ENCODE peak calls at places on chromosomes 6 and 20, in seven cellular contexts. One of them, this sample, is unnamed.

GRCh38 chr6:166343157-166343502 is 785 bp upstream of the SFT2D1 start:
- DNase-seq in SK-N-SH: no peak
- DNase-seq in HepG2: peak
- DNase-seq in GM12878: peak
- DNase-seq in K562: no peak
- DNase-seq in H1: no peak
- DNase-seq in GM12891: no peak
- DNase-seq in this sample: no peak

GRCh38 chr6:28118217-28118616 is 6.2 kb upstream of the ZSCAN16 start:
- DNase-seq in H1: no peak
- DNase-seq in K562: no peak
- DNase-seq in SK-N-SH: no peak
- DNase-seq in GM12891: no peak
- DNase-seq in GM12878: no peak
- DNase-seq in HepG2: no peak
- DNase-seq in this sample: no peak

GRCh38 chr20:35766843-35767242 is 5.0 kb upstream of the PHF20 start:
- DNase-seq in GM12878: no peak
- DNase-seq in H1: no peak
- DNase-seq in SK-N-SH: no peak
- DNase-seq in GM12891: no peak
- DNase-seq in HepG2: no peak
- DNase-seq in K562: no peak
- DNase-seq in this sample: no peak

GRCh38 chr6:170124836-170125235 is 166.0 kb downstream of the DLL1 start:
- DNase-seq in K562: no peak
- DNase-seq in GM12878: no peak
- DNase-seq in GM12891: no peak
- DNase-seq in SK-N-SH: no peak
- DNase-seq in HepG2: no peak
- DNase-seq in H1: peak
- DNase-seq in this sample: no peak

GRCh38 chr20:35583636-35584560 is 31.7 kb upstream of the SPAG4 start:
- DNase-seq in H1: no peak
- DNase-seq in HepG2: no peak
- DNase-seq in GM12891: no peak
- DNase-seq in SK-N-SH: no peak
- DNase-seq in K562: no peak
- DNase-seq in GM12878: no peak
- DNase-seq in this sample: no peak

GRCh38 chr20:48657426-48658197 is 170.2 kb downstream of the PREX1 start:
- DNase-seq in GM12891: peak
- DNase-seq in H1: peak
- DNase-seq in K562: peak
- DNase-seq in SK-N-SH: peak
- DNase-seq in HepG2: peak
- DNase-seq in GM12878: peak
- DNase-seq in this sample: peak

GRCh38 chr6:27205375-27206278 is 41.9 kb upstream of the PRSS16 start:
- DNase-seq in HepG2: no peak
- DNase-seq in SK-N-SH: peak
- DNase-seq in K562: peak
- DNase-seq in GM12878: no peak
- DNase-seq in H1: no peak
- DNase-seq in GM12891: no peak
- DNase-seq in this sample: no peak

GRCh38 chr6:164417537-164417936 is 891.9 kb downstream of the C6orf118 start:
- DNase-seq in GM12878: no peak
- DNase-seq in GM12891: no peak
- DNase-seq in SK-N-SH: no peak
- DNase-seq in H1: no peak
- DNase-seq in HepG2: no peak
- DNase-seq in K562: no peak
- DNase-seq in this sample: no peak

GRCh38 chr6:134948142-134948541 is 1.8 kb downstream of the ALDH8A1 start:
- DNase-seq in GM12878: no peak
- DNase-seq in GM12891: no peak
- DNase-seq in SK-N-SH: no peak
- DNase-seq in H1: no peak
- DNase-seq in K562: no peak
- DNase-seq in HepG2: no peak
- DNase-seq in this sample: no peak

GRCh38 chr20:5181955-5182354 is 55.1 kb downstream of the CDS2 start:
- DNase-seq in SK-N-SH: no peak
- DNase-seq in GM12878: no peak
- DNase-seq in K562: no peak
- DNase-seq in GM12891: no peak
- DNase-seq in H1: no peak
- DNase-seq in HepG2: no peak
- DNase-seq in this sample: no peak

GRCh38 chr6:7088076-7088742 is 19.6 kb upstream of the RREB1 start:
- DNase-seq in SK-N-SH: no peak
- DNase-seq in K562: no peak
- DNase-seq in HepG2: no peak
- DNase-seq in H1: no peak
- DNase-seq in GM12878: no peak
- DNase-seq in GM12891: no peak
- DNase-seq in this sample: no peak

GRCh38 chr20:52047811-52048302 is 143.7 kb downstream of the ZFP64 start:
- DNase-seq in GM12891: no peak
- DNase-seq in HepG2: no peak
- DNase-seq in GM12878: no peak
- DNase-seq in K562: no peak
- DNase-seq in SK-N-SH: no peak
- DNase-seq in H1: peak
- DNase-seq in this sample: no peak

GRCh38 chr6:137494281-137494966 is at the start of gene OLIG3:
- DNase-seq in K562: no peak
- DNase-seq in H1: peak
- DNase-seq in HepG2: no peak
- DNase-seq in GM12878: no peak
- DNase-seq in SK-N-SH: no peak
- DNase-seq in GM12891: peak
- DNase-seq in this sample: no peak

GRCh38 chr20:45872626-45873025 is 8.4 kb upstream of the ZSWIM1 start:
- DNase-seq in SK-N-SH: no peak
- DNase-seq in GM12878: no peak
- DNase-seq in GM12891: no peak
- DNase-seq in HepG2: peak
- DNase-seq in K562: no peak
- DNase-seq in H1: no peak
- DNase-seq in this sample: no peak

GRCh38 chr6:12845224-12846004 is 128.8 kb downstream of the PHACTR1 start:
- DNase-seq in HepG2: no peak
- DNase-seq in GM12891: no peak
- DNase-seq in H1: no peak
- DNase-seq in K562: no peak
- DNase-seq in SK-N-SH: peak
- DNase-seq in GM12878: no peak
- DNase-seq in this sample: no peak

GRCh38 chr20:45339799-45340198 is 8.4 kb downstream of the SDC4 start:
- DNase-seq in H1: no peak
- DNase-seq in SK-N-SH: no peak
- DNase-seq in HepG2: no peak
- DNase-seq in K562: no peak
- DNase-seq in GM12878: no peak
- DNase-seq in GM12891: no peak
- DNase-seq in this sample: no peak

GRCh38 chr6:53067307-53067706 is 2.1 kb downstream of the FBXO9 start:
- DNase-seq in H1: no peak
- DNase-seq in SK-N-SH: no peak
- DNase-seq in HepG2: no peak
- DNase-seq in GM12878: no peak
- DNase-seq in GM12891: no peak
- DNase-seq in K562: peak
- DNase-seq in this sample: no peak

GRCh38 chr20:41526327-41526726 is 91.8 kb downstream of the CHD6 start:
- DNase-seq in GM12891: no peak
- DNase-seq in H1: no peak
- DNase-seq in K562: peak
- DNase-seq in HepG2: no peak
- DNase-seq in SK-N-SH: no peak
- DNase-seq in GM12878: no peak
- DNase-seq in this sample: no peak

GRCh38 chr6:31368461-31368860 is 11.5 kb upstream of the HLA-B start:
- DNase-seq in SK-N-SH: no peak
- DNase-seq in GM12878: no peak
- DNase-seq in H1: no peak
- DNase-seq in GM12891: no peak
- DNase-seq in K562: no peak
- DNase-seq in HepG2: no peak
- DNase-seq in this sample: no peak

GRCh38 chr6:109486068-109486467 is 3.0 kb upstream of the ZBTB24 start:
- DNase-seq in SK-N-SH: no peak
- DNase-seq in HepG2: peak
- DNase-seq in GM12878: no peak
- DNase-seq in K562: no peak
- DNase-seq in GM12891: no peak
- DNase-seq in H1: no peak
- DNase-seq in this sample: no peak

GRCh38 chr20:62929051-62929538 is 2.8 kb upstream of the DIDO1 start:
- DNase-seq in GM12878: no peak
- DNase-seq in H1: peak
- DNase-seq in SK-N-SH: no peak
- DNase-seq in K562: peak
- DNase-seq in GM12891: peak
- DNase-seq in HepG2: peak
- DNase-seq in this sample: peak

GRCh38 chr20:8624616-8625015 is 444.3 kb upstream of the PLCB4 start:
- DNase-seq in GM12878: no peak
- DNase-seq in SK-N-SH: no peak
- DNase-seq in K562: no peak
- DNase-seq in GM12891: no peak
- DNase-seq in H1: no peak
- DNase-seq in HepG2: no peak
- DNase-seq in this sample: no peak

GRCh38 chr6:144878577-144878976 is 593.4 kb downstream of the UTRN start:
- DNase-seq in H1: no peak
- DNase-seq in K562: no peak
- DNase-seq in HepG2: no peak
- DNase-seq in SK-N-SH: peak
- DNase-seq in GM12878: no peak
- DNase-seq in GM12891: no peak
- DNase-seq in this sample: no peak

GRCh38 chr6:137911675-137912158 is 44.7 kb downstream of the TNFAIP3 start:
- DNase-seq in SK-N-SH: no peak
- DNase-seq in H1: no peak
- DNase-seq in GM12878: no peak
- DNase-seq in HepG2: no peak
- DNase-seq in GM12891: no peak
- DNase-seq in K562: no peak
- DNase-seq in this sample: no peak

GRCh38 chr6:45946352-45946751 is 69.3 kb downstream of the CLIC5 start:
- DNase-seq in SK-N-SH: peak
- DNase-seq in HepG2: peak
- DNase-seq in K562: peak
- DNase-seq in GM12891: no peak
- DNase-seq in H1: no peak
- DNase-seq in GM12878: no peak
- DNase-seq in this sample: no peak

GRCh38 chr6:293185-294174 is 1.2 kb downstream of the DUSP22 start:
- DNase-seq in SK-N-SH: no peak
- DNase-seq in HepG2: no peak
- DNase-seq in GM12891: no peak
- DNase-seq in GM12878: no peak
- DNase-seq in H1: peak
- DNase-seq in K562: no peak
- DNase-seq in this sample: no peak

GRCh38 chr6:134379599-134379998 is 61.7 kb upstream of the SGK1 start:
- DNase-seq in K562: no peak
- DNase-seq in H1: no peak
- DNase-seq in GM12878: no peak
- DNase-seq in HepG2: no peak
- DNase-seq in SK-N-SH: no peak
- DNase-seq in GM12891: no peak
- DNase-seq in this sample: no peak

GRCh38 chr20:45354423-45355208 is 6.4 kb upstream of the SDC4 start:
- DNase-seq in GM12878: no peak
- DNase-seq in GM12891: no peak
- DNase-seq in K562: no peak
- DNase-seq in HepG2: no peak
- DNase-seq in H1: no peak
- DNase-seq in SK-N-SH: no peak
- DNase-seq in this sample: no peak

GRCh38 chr6:157954150-157955117 is 27.2 kb upstream of the SYNJ2 start:
- DNase-seq in GM12878: no peak
- DNase-seq in GM12891: no peak
- DNase-seq in SK-N-SH: no peak
- DNase-seq in HepG2: peak
- DNase-seq in K562: no peak
- DNase-seq in H1: no peak
- DNase-seq in this sample: no peak
- TF ChIP-seq TAF1 in GM12878: no peak
- TF ChIP-seq TAF1 in GM12891: no peak
- TF ChIP-seq TAF1 in SK-N-SH: no peak
- TF ChIP-seq TAF1 in HepG2: peak
- TF ChIP-seq TAF1 in K562: no peak
- TF ChIP-seq TAF1 in H1: no peak
- TF ChIP-seq TAF1 in this sample: no peak

GRCh38 chr6:38460216-38460615 is 179.5 kb downstream of the BTBD9 start:
- DNase-seq in GM12891: no peak
- DNase-seq in SK-N-SH: no peak
- DNase-seq in K562: no peak
- DNase-seq in HepG2: no peak
- DNase-seq in GM12878: no peak
- DNase-seq in H1: no peak
- DNase-seq in this sample: no peak
- TF ChIP-seq TAF1 in GM12891: no peak
- TF ChIP-seq TAF1 in SK-N-SH: no peak
- TF ChIP-seq TAF1 in K562: no peak
- TF ChIP-seq TAF1 in HepG2: no peak
- TF ChIP-seq TAF1 in GM12878: no peak
- TF ChIP-seq TAF1 in H1: no peak
- TF ChIP-seq TAF1 in this sample: no peak

GRCh38 chr20:18986895-18987580 is 173.5 kb downstream of the SCP2D1 start:
- DNase-seq in GM12891: no peak
- DNase-seq in HepG2: no peak
- DNase-seq in K562: no peak
- DNase-seq in GM12878: no peak
- DNase-seq in SK-N-SH: no peak
- DNase-seq in H1: no peak
- DNase-seq in this sample: no peak
- TF ChIP-seq TAF1 in GM12891: no peak
- TF ChIP-seq TAF1 in HepG2: no peak
- TF ChIP-seq TAF1 in K562: no peak
- TF ChIP-seq TAF1 in GM12878: no peak
- TF ChIP-seq TAF1 in SK-N-SH: no peak
- TF ChIP-seq TAF1 in H1: no peak
- TF ChIP-seq TAF1 in this sample: no peak

DNA sequence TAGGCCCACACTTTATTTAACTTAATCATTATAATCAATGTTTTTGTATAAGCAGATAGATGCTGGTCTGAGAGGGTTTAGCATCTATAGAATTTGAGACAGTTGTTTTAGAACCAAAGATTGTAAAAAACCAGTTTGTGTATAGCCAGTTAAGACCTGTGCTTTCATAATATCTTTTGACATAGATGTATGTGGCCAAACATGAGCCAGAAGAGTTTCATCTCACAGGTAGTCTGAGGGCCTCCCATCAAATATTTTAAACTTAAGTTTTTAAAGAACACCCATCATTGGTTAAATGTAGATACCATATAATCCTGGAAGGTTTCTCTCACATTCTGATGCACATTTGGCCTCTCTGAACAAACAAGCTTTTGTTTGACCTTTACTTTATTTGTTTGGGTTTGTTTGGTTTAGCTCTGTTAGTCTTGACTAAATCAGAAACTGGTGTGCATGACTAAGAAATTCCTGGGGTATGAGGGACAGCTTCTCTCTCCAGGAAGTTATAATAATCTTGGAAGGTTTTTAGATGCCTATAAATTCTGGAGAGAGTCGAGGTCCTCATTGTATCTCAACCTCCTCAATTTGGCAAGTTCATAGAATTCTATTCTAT is 58.0 kb upstream of the TMEM200A start:
- DNase-seq in GM12891: no peak
- DNase-seq in SK-N-SH: no peak
- DNase-seq in K562: no peak
- DNase-seq in HepG2: peak
- DNase-seq in GM12878: no peak
- DNase-seq in H1: no peak
- DNase-seq in this sample: no peak
- TF ChIP-seq TAF1 in GM12891: no peak
- TF ChIP-seq TAF1 in SK-N-SH: no peak
- TF ChIP-seq TAF1 in K562: no peak
- TF ChIP-seq TAF1 in HepG2: no peak
- TF ChIP-seq TAF1 in GM12878: no peak
- TF ChIP-seq TAF1 in H1: no peak
- TF ChIP-seq TAF1 in this sample: no peak